ENCODE peak calls at places on chromosomes 13 and 19, in four cellular contexts. W is body of pancreas, E is stomach, B is GM12891. Z is an unnamed sample.

GRCh38 chr19:31223805-31224534 is 125.3 kb downstream of the TSHZ3 start:
- DNase-seq in W (no peak), E (no peak), B (no peak), Z (no peak)

GRCh38 chr13:100666124-100666523 is 8.5 kb downstream of the TMTC4 start:
- DNase-seq in W (no peak), E (no peak), B (no peak), Z (no peak)

GRCh38 chr13:110446570-110446880 is 115.0 kb downstream of the RAB20 start:
- DNase-seq in W (no peak), E (no peak), B (no peak), Z (no peak)

GRCh38 chr13:24668955-24669354 is 11.3 kb upstream of the ATP12A start:
- DNase-seq in W (no peak), E (no peak), B (no peak), Z (no peak)

GRCh38 chr13:44719857-44720671 is 143.9 kb upstream of the TSC22D1 start:
- DNase-seq in W (no peak), E (no peak), B (no peak), Z (no peak)

GRCh38 chr13:33611016-33611805 is 206.7 kb upstream of the RFC3 start:
- DNase-seq in W (peak), E (peak), B (no peak), Z (peak)

GRCh38 chr19:45498411-45499195 is at the start of gene PPM1N:
- DNase-seq in W (no peak), E (no peak), B (no peak), Z (no peak)

GRCh38 chr19:37928527-37929286 is 21.7 kb downstream of the SIPA1L3 start:
- DNase-seq in W (no peak), E (no peak), B (peak), Z (no peak)

GRCh38 chr19:6393982-6394412 is 1.0 kb upstream of the GTF2F1 start:
- DNase-seq in W (no peak), E (no peak), B (peak), Z (no peak)

DNA sequence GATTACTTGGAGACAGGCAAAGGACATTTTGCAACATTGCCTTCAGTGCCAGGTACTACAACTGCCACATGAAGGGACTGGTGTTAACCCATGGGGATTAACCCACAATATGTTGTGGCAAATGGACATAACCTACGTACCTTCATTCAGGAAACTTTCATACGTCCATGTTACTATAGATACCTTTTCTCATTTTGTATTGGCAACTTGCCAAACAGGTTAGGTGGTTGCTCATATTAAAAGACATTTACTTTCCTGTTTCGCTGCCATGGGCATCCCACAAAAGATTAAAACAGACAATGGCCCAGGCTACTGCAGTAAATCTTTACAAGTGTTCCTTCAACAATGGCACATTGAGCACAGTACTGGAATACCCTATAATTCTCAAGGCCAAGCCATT is 925.3 kb downstream of the SLITRK6 start:
- DNase-seq in W (no peak), E (no peak), B (no peak), Z (no peak)
- TF ChIP-seq POLR2A in W (no peak), E (no peak), B (no peak), Z (no peak)

DNA sequence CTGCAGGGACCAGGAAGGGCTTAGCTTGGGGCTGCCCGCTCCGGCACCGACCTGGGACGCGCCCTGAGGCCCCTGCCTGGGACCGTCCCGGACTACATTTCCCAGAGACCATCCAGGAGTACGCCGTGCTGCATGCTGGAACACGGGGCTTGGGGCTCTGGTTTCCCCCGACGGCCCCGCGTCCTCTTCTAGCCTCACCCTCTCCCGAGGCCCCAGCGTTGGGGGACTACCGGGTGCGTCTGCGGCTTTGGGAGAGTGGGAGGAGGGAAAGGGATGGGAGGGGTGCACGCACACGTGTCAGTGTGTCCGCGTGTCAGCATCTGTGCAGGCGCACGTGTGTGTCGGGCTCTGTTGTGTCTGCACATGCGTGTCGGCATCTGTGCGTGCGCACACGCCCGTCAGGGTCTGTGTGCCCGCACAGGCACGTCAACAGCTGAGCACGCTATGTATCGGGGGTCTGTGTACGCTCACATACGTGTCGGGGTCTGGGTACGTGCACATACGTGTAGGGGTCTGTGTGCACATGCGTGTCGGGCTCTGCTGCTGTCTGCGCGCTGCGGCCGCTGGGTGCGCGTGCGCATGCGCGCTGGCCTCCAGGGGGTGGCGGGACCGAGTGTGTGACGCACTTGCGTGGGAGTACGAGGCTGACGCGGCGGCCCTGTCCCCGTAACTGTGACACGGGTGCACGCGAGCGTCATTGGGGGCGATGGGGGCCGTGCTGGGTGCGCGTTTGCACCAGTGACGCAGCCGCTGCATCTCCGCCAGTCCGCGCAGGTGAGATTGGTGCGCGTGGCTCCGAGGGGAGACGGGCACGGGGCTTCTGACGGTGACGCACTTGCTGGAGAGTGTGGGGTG is at the start of gene ZNF331:
- DNase-seq in W (peak), E (peak), B (peak), Z (peak)
- TF ChIP-seq POLR2A in W (peak), E (no peak), B (no peak), Z (peak)

GRCh38 chr19:1013218-1013617 is 7.7 kb downstream of the TMEM259 start:
- DNase-seq in W (no peak), E (no peak), B (no peak), Z (no peak)
- TF ChIP-seq POLR2A in W (no peak), E (no peak), B (peak), Z (no peak)

GRCh38 chr19:51570962-51571575 is at the start of gene ZNF175:
- DNase-seq in W (peak), E (peak), B (no peak), Z (peak)
- TF ChIP-seq POLR2A in W (no peak), E (no peak), B (no peak), Z (no peak)

GRCh38 chr19:8835877-8836276 is 3.7 kb downstream of the MBD3L1 start:
- DNase-seq in W (no peak), E (no peak), B (no peak), Z (no peak)
- TF ChIP-seq POLR2A in W (no peak), E (no peak), B (no peak), Z (no peak)

GRCh38 chr19:12666305-12667048 is at the start of the genes MAN2B1 and WDR83:
- DNase-seq in W (peak), E (peak), B (peak), Z (peak)
- TF ChIP-seq POLR2A in W (peak), E (no peak), B (peak), Z (no peak)

GRCh38 chr19:55648657-55649578 is 906 bp downstream of the CCDC106 start:
- DNase-seq in W (no peak), E (no peak), B (no peak), Z (no peak)
- TF ChIP-seq POLR2A in W (no peak), E (no peak), B (no peak), Z (no peak)

GRCh38 chr19:17605761-17606745 is 50.6 kb downstream of the COLGALT1 start:
- DNase-seq in W (peak), E (peak), B (peak), Z (peak)
- TF ChIP-seq POLR2A in W (no peak), E (no peak), B (no peak), Z (no peak)